ENCODE peak calls at places on chromosomes 13 and 19, in nine cellular contexts. P is AG04450; H is HFFc6; F is NCI-H1105; W is adrenal gland; E is fibroblast of lung; Q is activated CD8-positive, alpha-beta T cell treated with anti-CD3 and anti-CD28 coated beads, Interleukin-2, amount 10 ng/mL, durations not matched to agents 7 days and 5 days; T is WTC11; R is EH. O is an unnamed sample.

GRCh38 chr19:14769201-14769600 is 9.2 kb downstream of the ADGRE2 start:
- DNase-seq in H (no peak), T (no peak), P (no peak), R (no peak), F (no peak), Q (no peak), E (no peak), W (no peak), O (no peak)

GRCh38 chr19:35346193-35347052 is 1.3 kb upstream of the FFAR1 start:
- DNase-seq in R (no peak), W (no peak), T (no peak), F (peak; percentile 4), E (no peak), Q (peak; percentile 78), P (no peak), H (no peak), O (no peak)

GRCh38 chr19:57135797-57136196 is 9.2 kb downstream of the ZIM3 start:
- DNase-seq in H (no peak), F (no peak), E (no peak), Q (no peak), T (no peak), P (no peak), W (no peak), R (no peak), O (no peak)

GRCh38 chr19:3343619-3344502 is 22.5 kb upstream of the NFIC start:
- DNase-seq in F (no peak), R (peak; percentile 92), T (peak; percentile 55), Q (peak; percentile 60), E (peak; percentile 82), W (peak; percentile 81), H (peak; percentile 64), P (no peak), O (peak; percentile 65)

GRCh38 chr19:29564574-29565005 is 38.8 kb downstream of the VSTM2B start:
- DNase-seq in R (no peak), Q (no peak), E (no peak), W (no peak), H (no peak), F (peak; percentile 55), P (no peak), T (no peak), O (no peak)

GRCh38 chr19:17205237-17206140 is 9.7 kb upstream of the USE1 start:
- DNase-seq in E (peak; percentile 31), W (peak; percentile 67), R (peak; percentile 45), F (no peak), T (peak; percentile 84), P (no peak), Q (peak; percentile 61), H (peak; percentile 49), O (peak; percentile 73)

GRCh38 chr19:46813570-46814358 is 25.4 kb upstream of the SLC1A5 start:
- DNase-seq in R (peak; percentile 76), Q (no peak), W (peak; percentile 59), H (peak; percentile 43), T (no peak), E (peak; percentile 44), F (no peak), P (no peak), O (no peak)

GRCh38 chr19:36196249-36196648 is 18.2 kb downstream of the ZNF565 start:
- DNase-seq in R (peak; percentile 37), F (no peak), Q (no peak), H (no peak), P (no peak), E (peak; percentile 23), W (no peak), T (no peak), O (no peak)

GRCh38 chr13:95153647-95154405 is 147.4 kb downstream of the ABCC4 start:
- DNase-seq in H (no peak), Q (no peak), T (no peak), E (peak; percentile 14), P (no peak), R (no peak), F (no peak), W (no peak), O (no peak)

GRCh38 chr13:110915874-110916670 is 1.2 kb upstream of the ANKRD10 start:
- DNase-seq in Q (no peak), E (peak; percentile 78), R (peak; percentile 79), P (no peak), T (no peak), F (no peak), H (peak; percentile 69), W (no peak), O (no peak)

GRCh38 chr19:55703790-55704215 is 28.8 kb downstream of the EPN1 start:
- DNase-seq in H (no peak), F (no peak), P (no peak), T (peak; percentile 83), E (peak; percentile 6), Q (peak; percentile 46), R (no peak), W (peak; percentile 22), O (no peak)

GRCh38 chr19:36115453-36116343 is at the start of gene TBCB:
- DNase-seq in E (no peak), T (peak; percentile 78), F (peak; percentile 77), Q (peak; percentile 92), W (no peak), R (no peak), H (no peak), P (no peak), O (no peak)

GRCh38 chr13:24652346-24652745 is 27.9 kb upstream of the ATP12A start:
- DNase-seq in W (no peak), H (no peak), E (no peak), R (no peak), Q (no peak), P (no peak), T (no peak), F (no peak), O (no peak)

GRCh38 chr19:3404324-3405260 is 38.2 kb downstream of the NFIC start:
- DNase-seq in W (peak; percentile 91), R (peak; percentile 93), P (peak; percentile 81), T (no peak), Q (no peak), H (peak; percentile 88), F (no peak), E (peak; percentile 88), O (no peak)

GRCh38 chr13:26996965-26997752 is 174.5 kb downstream of the USP12 start:
- DNase-seq in F (no peak), W (no peak), T (no peak), P (no peak), H (no peak), R (no peak), E (no peak), Q (no peak), O (no peak)

GRCh38 chr13:35489050-35489449 is 12.6 kb upstream of the MAB21L1 start:
- DNase-seq in H (no peak), R (peak; percentile 46), P (no peak), F (no peak), E (no peak), W (no peak), Q (no peak), T (no peak), O (no peak)

GRCh38 chr13:33194820-33195692 is 90.5 kb downstream of the STARD13 start:
- DNase-seq in F (no peak), P (peak; percentile 79), Q (no peak), H (peak; percentile 92), E (peak; percentile 94), T (no peak), W (no peak), R (peak; percentile 96), O (no peak)

GRCh38 chr19:29771708-29772415 is 39.9 kb upstream of the CCNE1 start:
- DNase-seq in Q (peak; percentile 31), W (peak; percentile 69), H (peak; percentile 46), P (peak; percentile 4), F (peak; percentile 39), T (peak; percentile 76), E (peak; percentile 27), R (peak; percentile 59), O (peak; percentile 43)

GRCh38 chr13:21225082-21225481 is 48.6 kb downstream of the MRPL57 start:
- DNase-seq in H (no peak), T (no peak), P (no peak), Q (no peak), F (no peak), R (no peak), W (no peak), E (no peak), O (no peak)

GRCh38 chr19:38650180-38650775 is 2.8 kb downstream of the ACTN4 start:
- DNase-seq in P (no peak), E (no peak), W (no peak), R (no peak), F (no peak), T (no peak), H (no peak), Q (no peak), O (no peak)

GRCh38 chr19:19134687-19135158 is 3.6 kb downstream of the TMEM161A start:
- DNase-seq in W (no peak), R (no peak), P (no peak), T (peak; percentile 82), Q (no peak), F (no peak), E (no peak), H (no peak), O (peak; percentile 25)

GRCh38 chr19:18843960-18844359 is 12.2 kb downstream of the UPF1 start:
- DNase-seq in H (no peak), W (no peak), F (no peak), R (peak; percentile 37), P (no peak), E (peak; percentile 58), Q (no peak), T (no peak), O (no peak)

GRCh38 chr19:5826531-5827341 is 12.8 kb downstream of the FUT6 start:
- DNase-seq in T (peak; percentile 69), E (no peak), W (peak; percentile 83), Q (no peak), H (no peak), F (peak; percentile 96), R (peak; percentile 53), P (no peak), O (peak; percentile 96)

GRCh38 chr13:82655518-82655855 is 1226.8 kb downstream of the SLITRK1 start:
- DNase-seq in E (peak; percentile 40), Q (no peak), R (no peak), F (no peak), T (no peak), P (peak; percentile 15), W (no peak), H (no peak), O (no peak)

GRCh38 chr19:294819-295686 is 3.9 kb upstream of the PLPP2 start:
- DNase-seq in W (peak; percentile 27), T (peak; percentile 79), H (no peak), F (peak; percentile 39), E (no peak), Q (peak; percentile 49), P (no peak), R (peak; percentile 41), O (peak; percentile 65)

GRCh38 chr19:3656747-3657394 is 30.3 kb upstream of the CACTIN start:
- DNase-seq in T (no peak), E (no peak), R (no peak), W (no peak), F (no peak), P (no peak), H (no peak), Q (no peak), O (no peak)

GRCh38 chr13:20264271-20265018 is 32.3 kb upstream of the GJB6 start:
- DNase-seq in E (no peak), P (no peak), F (no peak), T (no peak), H (no peak), W (no peak), Q (no peak), R (no peak), O (no peak)

GRCh38 chr13:78976696-78977095 is 317.7 kb upstream of the OBI1 start:
- DNase-seq in P (no peak), W (no peak), E (no peak), H (no peak), F (no peak), Q (no peak), T (no peak), R (no peak), O (no peak)

GRCh38 chr13:45196622-45197021 is 4.2 kb downstream of the KCTD4 start:
- DNase-seq in P (no peak), T (no peak), H (peak; percentile 43), F (no peak), R (peak; percentile 50), W (no peak), E (peak; percentile 75), Q (no peak), O (no peak)

GRCh38 chr19:18967358-18968146 is 26.5 kb upstream of the HOMER3 start:
- DNase-seq in W (peak; percentile 67), R (peak; percentile 34), F (no peak), H (no peak), P (no peak), Q (no peak), T (no peak), E (peak; percentile 53), O (peak; percentile 43)